ENCODE peak calls at places on chromosome 6, in ten cellular contexts. S is right lobe of liver; J is HCT116; H is upper lobe of left lung; Y is activated T-helper 17 cell treated with anti-CD3 and anti-CD28 coated beads, Interleukin-2, amount 50 U/mL, for 72 hours; W is activated T-cell treated with anti-CD3 and anti-CD28 coated beads, Interleukin-2, amount 50 U/mL, for 4 hours; T is IMR-90; L is B cell; Q is heart right ventricle; Z is SK-N-SH treated with all-trans-retinoic acid at 6 μM for 48 hours. M is an unnamed sample.

GRCh38 chr6:149372062-149372461 is 28.0 kb upstream of the SUMO4 start:
- ATAC-seq in T (no peak), Q (no peak), Z (no peak), W (no peak), Y (no peak), L (no peak), H (no peak), S (no peak), J (no peak), M (no peak)

GRCh38 chr6:35062676-35063574 is 78.2 kb downstream of the TCP11 start:
- ATAC-seq in S (no peak), T (no peak), Z (no peak), L (no peak), Y (peak), W (no peak), H (no peak), Q (no peak), J (no peak), M (no peak)

GRCh38 chr6:110390404-110390803 is 25.0 kb downstream of the DDO start:
- ATAC-seq in J (no peak), H (no peak), Q (no peak), S (no peak), L (no peak), T (no peak), Z (no peak), W (no peak), Y (no peak), M (no peak)

GRCh38 chr6:7920425-7920824 is 9.8 kb upstream of the TXNDC5 start:
- ATAC-seq in Q (no peak), L (no peak), H (no peak), S (no peak), Z (no peak), W (peak), Y (peak), J (peak), T (no peak), M (peak)

GRCh38 chr6:128029841-128030240 is 129.0 kb upstream of the THEMIS start:
- ATAC-seq in T (no peak), W (no peak), Z (no peak), J (no peak), Y (no peak), Q (no peak), L (no peak), S (no peak), H (no peak), M (no peak)

GRCh38 chr6:164303092-164304007 is 888.8 kb downstream of the QKI start:
- ATAC-seq in Q (peak), W (no peak), L (no peak), S (no peak), J (no peak), Z (no peak), H (no peak), Y (no peak), T (no peak), M (no peak)

GRCh38 chr6:73073238-73073637 is 152.1 kb downstream of the KHDC1L start:
- ATAC-seq in T (no peak), Z (no peak), W (no peak), L (no peak), Y (no peak), J (no peak), Q (no peak), S (no peak), H (no peak), M (no peak)

GRCh38 chr6:134216304-134217029 is 101.4 kb downstream of the SGK1 start:
- ATAC-seq in J (no peak), S (peak), W (no peak), Q (no peak), Z (no peak), Y (no peak), L (peak), T (no peak), H (peak), M (peak)

GRCh38 chr6:155278319-155279049 is 14.7 kb downstream of the CLDN20 start:
- ATAC-seq in S (no peak), Z (no peak), W (no peak), Q (no peak), L (no peak), Y (no peak), J (no peak), H (peak), T (no peak), M (peak)

GRCh38 chr6:54916858-54917257 is 70.3 kb downstream of the FAM83B start:
- ATAC-seq in W (no peak), Q (no peak), J (peak), Y (no peak), H (no peak), Z (no peak), L (no peak), T (peak), S (no peak), M (peak)

GRCh38 chr6:28568515-28569108 is 42.9 kb downstream of the GPX5 start:
- ATAC-seq in Y (no peak), H (no peak), Q (no peak), L (no peak), S (no peak), J (no peak), Z (no peak), W (no peak), T (no peak), M (no peak)

GRCh38 chr6:17281497-17282481 is 628 bp downstream of the RBM24 start:
- ATAC-seq in Y (no peak), L (no peak), Z (peak), J (peak), Q (peak), S (peak), T (peak), H (peak), W (peak), M (peak)

GRCh38 chr6:10542135-10542689 is 21.1 kb downstream of the GCNT2 start:
- ATAC-seq in L (no peak), J (no peak), Q (no peak), S (no peak), W (no peak), Z (no peak), H (no peak), Y (no peak), T (no peak), M (no peak)

GRCh38 chr6:151669208-151669560 is 138.3 kb upstream of the ESR1 start:
- ATAC-seq in W (no peak), J (no peak), L (no peak), S (no peak), Y (no peak), T (no peak), H (no peak), Z (no peak), Q (no peak), M (no peak)